ENCODE peak calls at places on chromosomes 6 and 20, in seven cellular contexts. One of them, this sample, is unnamed. For H3K4me1, the result is how much of the 10 kb centered on the place peaks cover.

GRCh38 chr20:19827818-19828217 is 69.8 kb downstream of the RIN2 start:
- DNase-seq in right cardiac atrium: no peak
- DNase-seq in cardiac muscle cell: no peak
- DNase-seq in A673: no peak
- DNase-seq in body of pancreas: no peak
- DNase-seq in heart left ventricle: no peak
- DNase-seq in small intestine: no peak
- DNase-seq in this sample: no peak

GRCh38 chr6:12572884-12573824 is 143.4 kb upstream of the PHACTR1 start:
- DNase-seq in right cardiac atrium: no peak
- DNase-seq in cardiac muscle cell: peak
- DNase-seq in A673: peak
- DNase-seq in body of pancreas: peak
- DNase-seq in heart left ventricle: no peak
- DNase-seq in small intestine: peak
- DNase-seq in this sample: no peak

GRCh38 chr6:157891544-157892362 is 68.7 kb downstream of the SNX9 start:
- DNase-seq in right cardiac atrium: no peak
- DNase-seq in cardiac muscle cell: peak
- DNase-seq in A673: no peak
- DNase-seq in body of pancreas: no peak
- DNase-seq in heart left ventricle: no peak
- DNase-seq in small intestine: no peak
- DNase-seq in this sample: peak

GRCh38 chr6:34181903-34182302 is 36.0 kb upstream of the GRM4 start:
- DNase-seq in right cardiac atrium: no peak
- DNase-seq in cardiac muscle cell: no peak
- DNase-seq in A673: no peak
- DNase-seq in body of pancreas: no peak
- DNase-seq in heart left ventricle: no peak
- DNase-seq in small intestine: no peak
- DNase-seq in this sample: no peak

GRCh38 chr6:133697666-133698065 is 191.2 kb upstream of the TCF21 start:
- DNase-seq in right cardiac atrium: no peak
- DNase-seq in cardiac muscle cell: no peak
- DNase-seq in A673: peak
- DNase-seq in body of pancreas: no peak
- DNase-seq in heart left ventricle: no peak
- DNase-seq in small intestine: no peak
- DNase-seq in this sample: no peak

GRCh38 chr20:3204124-3204794 is at the start of gene DDRGK1:
- DNase-seq in right cardiac atrium: peak
- DNase-seq in cardiac muscle cell: peak
- DNase-seq in A673: peak
- DNase-seq in body of pancreas: peak
- DNase-seq in heart left ventricle: peak
- DNase-seq in small intestine: peak
- DNase-seq in this sample: peak

GRCh38 chr6:139539852-139540251 is 165.4 kb upstream of the CITED2 start:
- DNase-seq in right cardiac atrium: peak
- DNase-seq in cardiac muscle cell: peak
- DNase-seq in A673: peak
- DNase-seq in body of pancreas: peak
- DNase-seq in heart left ventricle: peak
- DNase-seq in small intestine: no peak
- DNase-seq in this sample: no peak

GRCh38 chr6:54892831-54893230 is 46.3 kb downstream of the FAM83B start:
- DNase-seq in right cardiac atrium: no peak
- DNase-seq in cardiac muscle cell: peak
- DNase-seq in A673: peak
- DNase-seq in body of pancreas: no peak
- DNase-seq in heart left ventricle: no peak
- DNase-seq in small intestine: no peak
- DNase-seq in this sample: no peak

GRCh38 chr6:149566372-149567193 is at the start of gene GINM1:
- DNase-seq in right cardiac atrium: peak
- DNase-seq in cardiac muscle cell: peak
- DNase-seq in A673: peak
- DNase-seq in body of pancreas: peak
- DNase-seq in heart left ventricle: peak
- DNase-seq in small intestine: peak
- DNase-seq in this sample: peak

GRCh38 chr6:39850897-39851296 is 58.7 kb downstream of the DAAM2 start:
- DNase-seq in right cardiac atrium: no peak
- DNase-seq in cardiac muscle cell: peak
- DNase-seq in A673: peak
- DNase-seq in body of pancreas: peak
- DNase-seq in heart left ventricle: no peak
- DNase-seq in small intestine: no peak
- DNase-seq in this sample: no peak

GRCh38 chr6:83536034-83536646 is 23.8 kb downstream of the PRSS35 start:
- DNase-seq in right cardiac atrium: peak
- DNase-seq in cardiac muscle cell: peak
- DNase-seq in A673: peak
- DNase-seq in body of pancreas: peak
- DNase-seq in heart left ventricle: no peak
- DNase-seq in small intestine: peak
- DNase-seq in this sample: peak

GRCh38 chr20:19934792-19935491 is 82.2 kb upstream of the NAA20 start:
- DNase-seq in right cardiac atrium: peak
- DNase-seq in cardiac muscle cell: no peak
- DNase-seq in A673: peak
- DNase-seq in body of pancreas: peak
- DNase-seq in heart left ventricle: no peak
- DNase-seq in small intestine: peak
- DNase-seq in this sample: no peak

GRCh38 chr20:41029150-41029872 is 689 bp downstream of the TOP1 start:
- DNase-seq in right cardiac atrium: peak
- DNase-seq in cardiac muscle cell: no peak
- DNase-seq in A673: peak
- DNase-seq in body of pancreas: no peak
- DNase-seq in heart left ventricle: peak
- DNase-seq in small intestine: no peak
- DNase-seq in this sample: peak

GRCh38 chr6:44119704-44120262 is 7.5 kb downstream of the MRPL14 start:
- DNase-seq in right cardiac atrium: no peak
- DNase-seq in cardiac muscle cell: peak
- DNase-seq in A673: no peak
- DNase-seq in body of pancreas: no peak
- DNase-seq in heart left ventricle: no peak
- DNase-seq in small intestine: peak
- DNase-seq in this sample: no peak

GRCh38 chr6:44122821-44123220 is 4.4 kb downstream of the MRPL14 start:
- DNase-seq in right cardiac atrium: no peak
- DNase-seq in cardiac muscle cell: peak
- DNase-seq in A673: no peak
- DNase-seq in body of pancreas: no peak
- DNase-seq in heart left ventricle: no peak
- DNase-seq in small intestine: peak
- DNase-seq in this sample: no peak

GRCh38 chr6:44117397-44118128 is 9.7 kb downstream of the MRPL14 start:
- DNase-seq in right cardiac atrium: no peak
- DNase-seq in cardiac muscle cell: no peak
- DNase-seq in A673: no peak
- DNase-seq in body of pancreas: peak
- DNase-seq in heart left ventricle: no peak
- DNase-seq in small intestine: peak
- DNase-seq in this sample: no peak

GRCh38 chr6:44123544-44123943 is 3.7 kb downstream of the MRPL14 start:
- DNase-seq in right cardiac atrium: no peak
- DNase-seq in cardiac muscle cell: no peak
- DNase-seq in A673: no peak
- DNase-seq in body of pancreas: no peak
- DNase-seq in heart left ventricle: no peak
- DNase-seq in small intestine: peak
- DNase-seq in this sample: no peak

DNA sequence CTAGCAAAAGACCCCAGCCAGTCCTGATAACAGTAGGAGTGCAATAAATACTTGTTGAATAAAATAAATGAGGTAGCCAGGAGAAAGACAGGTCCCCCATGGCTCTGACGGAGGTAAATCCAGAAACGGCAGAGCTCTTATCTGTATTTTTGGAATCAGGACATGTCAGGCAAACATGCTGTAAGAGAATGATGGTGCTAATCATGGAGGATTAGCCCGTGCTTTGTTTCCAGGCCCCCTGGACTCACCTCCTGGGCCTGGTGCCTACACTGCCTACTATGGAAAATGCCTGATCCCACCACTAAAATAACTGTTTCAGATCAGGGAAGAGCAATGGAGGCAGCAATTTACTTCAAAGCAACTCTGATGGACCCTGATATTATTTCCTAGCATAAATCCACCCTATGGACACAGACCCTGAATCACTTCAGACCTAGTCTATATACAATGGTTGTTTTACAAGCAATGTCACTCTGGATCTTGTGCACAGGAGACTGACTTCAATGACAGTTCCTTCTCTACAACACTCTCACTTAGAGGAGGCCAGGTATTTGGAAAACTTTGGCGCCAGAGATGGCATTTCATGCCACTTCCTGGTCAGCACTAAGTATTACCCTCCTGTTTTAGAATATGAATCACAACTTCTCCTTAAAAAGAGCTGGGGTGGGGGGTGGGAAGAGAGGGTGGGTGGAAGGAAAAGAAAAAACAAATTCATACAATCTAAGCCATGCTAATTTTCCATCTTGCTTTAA is 6.4 kb downstream of the MRPL14 start:
- DNase-seq in right cardiac atrium: no peak
- DNase-seq in cardiac muscle cell: no peak
- DNase-seq in A673: no peak
- DNase-seq in body of pancreas: no peak
- DNase-seq in heart left ventricle: no peak
- DNase-seq in small intestine: no peak
- DNase-seq in this sample: no peak
- H3K4me1 ChIP-seq in right cardiac atrium: under half
- H3K4me1 ChIP-seq in cardiac muscle cell: under half
- H3K4me1 ChIP-seq in A673: under half
- H3K4me1 ChIP-seq in body of pancreas: half or more
- H3K4me1 ChIP-seq in heart left ventricle: half or more
- H3K4me1 ChIP-seq in small intestine: under half
- H3K4me1 ChIP-seq in this sample: under half

GRCh38 chr20:23084845-23085355 is 1.2 kb downstream of the CD93 start:
- DNase-seq in right cardiac atrium: no peak
- DNase-seq in cardiac muscle cell: no peak
- DNase-seq in A673: no peak
- DNase-seq in body of pancreas: no peak
- DNase-seq in heart left ventricle: peak
- DNase-seq in small intestine: no peak
- DNase-seq in this sample: no peak

GRCh38 chr20:23087587-23088275 is 1.6 kb upstream of the CD93 start:
- DNase-seq in right cardiac atrium: no peak
- DNase-seq in cardiac muscle cell: no peak
- DNase-seq in A673: no peak
- DNase-seq in body of pancreas: no peak
- DNase-seq in heart left ventricle: no peak
- DNase-seq in small intestine: no peak
- DNase-seq in this sample: no peak

GRCh38 chr20:23085415-23086055 is 589 bp downstream of the CD93 start:
- DNase-seq in right cardiac atrium: no peak
- DNase-seq in cardiac muscle cell: no peak
- DNase-seq in A673: no peak
- DNase-seq in body of pancreas: no peak
- DNase-seq in heart left ventricle: peak
- DNase-seq in small intestine: no peak
- DNase-seq in this sample: no peak

GRCh38 chr20:23086931-23087411 is 847 bp upstream of the CD93 start:
- DNase-seq in right cardiac atrium: peak
- DNase-seq in cardiac muscle cell: no peak
- DNase-seq in A673: no peak
- DNase-seq in body of pancreas: peak
- DNase-seq in heart left ventricle: peak
- DNase-seq in small intestine: no peak
- DNase-seq in this sample: no peak

GRCh38 chr20:23086056-23086551 is at the start of gene CD93:
- DNase-seq in right cardiac atrium: peak
- DNase-seq in cardiac muscle cell: peak
- DNase-seq in A673: peak
- DNase-seq in body of pancreas: peak
- DNase-seq in heart left ventricle: peak
- DNase-seq in small intestine: no peak
- DNase-seq in this sample: no peak
- H3K4me3 ChIP-seq in right cardiac atrium: peak
- H3K4me3 ChIP-seq in cardiac muscle cell: no peak
- H3K4me3 ChIP-seq in A673: no peak
- H3K4me3 ChIP-seq in body of pancreas: no peak
- H3K4me3 ChIP-seq in heart left ventricle: peak
- H3K4me3 ChIP-seq in small intestine: peak
- H3K4me3 ChIP-seq in this sample: no peak

GRCh38 chr6:142845143-142845571 is 99.8 kb downstream of the HIVEP2 start:
- DNase-seq in right cardiac atrium: no peak
- DNase-seq in cardiac muscle cell: no peak
- DNase-seq in A673: no peak
- DNase-seq in body of pancreas: no peak
- DNase-seq in heart left ventricle: no peak
- DNase-seq in small intestine: peak
- DNase-seq in this sample: no peak

GRCh38 chr6:142844065-142844755 is 100.8 kb downstream of the HIVEP2 start:
- DNase-seq in right cardiac atrium: no peak
- DNase-seq in cardiac muscle cell: no peak
- DNase-seq in A673: no peak
- DNase-seq in body of pancreas: no peak
- DNase-seq in heart left ventricle: no peak
- DNase-seq in small intestine: no peak
- DNase-seq in this sample: no peak

GRCh38 chr6:142841915-142842314 is 103.1 kb downstream of the HIVEP2 start:
- DNase-seq in right cardiac atrium: no peak
- DNase-seq in cardiac muscle cell: no peak
- DNase-seq in A673: no peak
- DNase-seq in body of pancreas: no peak
- DNase-seq in heart left ventricle: no peak
- DNase-seq in small intestine: no peak
- DNase-seq in this sample: no peak

GRCh38 chr6:142842423-142843261 is 102.3 kb downstream of the HIVEP2 start:
- DNase-seq in right cardiac atrium: no peak
- DNase-seq in cardiac muscle cell: peak
- DNase-seq in A673: no peak
- DNase-seq in body of pancreas: no peak
- DNase-seq in heart left ventricle: no peak
- DNase-seq in small intestine: no peak
- DNase-seq in this sample: no peak

DNA sequence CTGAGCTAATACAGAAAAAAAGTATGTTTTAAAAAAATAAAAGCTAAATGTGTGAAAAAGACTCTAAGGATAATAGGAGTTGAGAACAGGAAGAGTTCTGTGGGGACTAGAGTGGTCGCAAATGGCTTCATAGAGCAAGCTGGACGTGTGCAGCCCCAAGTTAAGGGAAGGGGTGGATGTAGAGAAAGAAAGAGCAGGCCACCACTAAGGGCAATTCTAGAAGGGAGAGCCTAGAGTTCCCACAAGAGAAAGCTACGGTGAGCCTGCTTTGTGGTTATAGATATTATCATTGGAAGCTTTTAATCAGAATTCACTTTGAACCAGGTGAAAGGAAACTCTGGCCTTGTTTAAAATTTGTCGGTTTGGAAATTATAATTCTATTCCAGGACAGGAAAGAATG is 101.6 kb downstream of the HIVEP2 start:
- DNase-seq in right cardiac atrium: no peak
- DNase-seq in cardiac muscle cell: no peak
- DNase-seq in A673: no peak
- DNase-seq in body of pancreas: no peak
- DNase-seq in heart left ventricle: no peak
- DNase-seq in small intestine: no peak
- DNase-seq in this sample: no peak
- H3K4me1 ChIP-seq in right cardiac atrium: under half
- H3K4me1 ChIP-seq in cardiac muscle cell: under half
- H3K4me1 ChIP-seq in A673: under half
- H3K4me1 ChIP-seq in body of pancreas: under half
- H3K4me1 ChIP-seq in heart left ventricle: half or more
- H3K4me1 ChIP-seq in small intestine: under half
- H3K4me1 ChIP-seq in this sample: under half

GRCh38 chr6:135853986-135854385 is 2.5 kb downstream of the PDE7B start:
- DNase-seq in right cardiac atrium: no peak
- DNase-seq in cardiac muscle cell: peak
- DNase-seq in A673: no peak
- DNase-seq in body of pancreas: no peak
- DNase-seq in heart left ventricle: no peak
- DNase-seq in small intestine: no peak
- DNase-seq in this sample: no peak
- H3K4me3 ChIP-seq in right cardiac atrium: peak
- H3K4me3 ChIP-seq in cardiac muscle cell: no peak
- H3K4me3 ChIP-seq in A673: no peak
- H3K4me3 ChIP-seq in body of pancreas: no peak
- H3K4me3 ChIP-seq in heart left ventricle: peak
- H3K4me3 ChIP-seq in small intestine: no peak
- H3K4me3 ChIP-seq in this sample: no peak